ENCODE peak calls at places on chromosomes 12 and 14, in seven cellular contexts. One of them, this sample, is unnamed.

GRCh38 chr14:76186318-76187027 is 34.8 kb downstream of the GPATCH2L start:
- DNase-seq in hypothalamus: no peak
- DNase-seq in EL: no peak
- DNase-seq in aorta: no peak
- DNase-seq in RCC 7860: no peak
- DNase-seq in lower leg skin: no peak
- DNase-seq in heart left ventricle: no peak
- DNase-seq in this sample: no peak

GRCh38 chr14:70976591-70976990 is 69.3 kb downstream of the PCNX1 start:
- DNase-seq in hypothalamus: no peak
- DNase-seq in EL: no peak
- DNase-seq in aorta: no peak
- DNase-seq in RCC 7860: no peak
- DNase-seq in lower leg skin: no peak
- DNase-seq in heart left ventricle: no peak
- DNase-seq in this sample: no peak

GRCh38 chr12:2451025-2451424 is 343.7 kb upstream of the FKBP4 start:
- DNase-seq in hypothalamus: no peak
- DNase-seq in EL: peak
- DNase-seq in aorta: no peak
- DNase-seq in RCC 7860: no peak
- DNase-seq in lower leg skin: no peak
- DNase-seq in heart left ventricle: no peak
- DNase-seq in this sample: no peak

GRCh38 chr12:62166525-62166924 is 93.7 kb upstream of the USP15 start:
- DNase-seq in hypothalamus: no peak
- DNase-seq in EL: no peak
- DNase-seq in aorta: no peak
- DNase-seq in RCC 7860: no peak
- DNase-seq in lower leg skin: no peak
- DNase-seq in heart left ventricle: no peak
- DNase-seq in this sample: no peak

GRCh38 chr14:59123975-59124374 is 64.5 kb upstream of the DAAM1 start:
- DNase-seq in hypothalamus: no peak
- DNase-seq in EL: peak
- DNase-seq in aorta: no peak
- DNase-seq in RCC 7860: peak
- DNase-seq in lower leg skin: no peak
- DNase-seq in heart left ventricle: no peak
- DNase-seq in this sample: no peak

GRCh38 chr12:30846776-30847175 is 79.8 kb upstream of the TSPAN11 start:
- DNase-seq in hypothalamus: no peak
- DNase-seq in EL: no peak
- DNase-seq in aorta: no peak
- DNase-seq in RCC 7860: no peak
- DNase-seq in lower leg skin: no peak
- DNase-seq in heart left ventricle: no peak
- DNase-seq in this sample: no peak

GRCh38 chr14:55446127-55446736 is 5.8 kb upstream of the TBPL2 start:
- DNase-seq in hypothalamus: no peak
- DNase-seq in EL: peak
- DNase-seq in aorta: no peak
- DNase-seq in RCC 7860: peak
- DNase-seq in lower leg skin: no peak
- DNase-seq in heart left ventricle: peak
- DNase-seq in this sample: peak

GRCh38 chr14:100731011-100731670 is 4.4 kb downstream of the DLK1 start:
- DNase-seq in hypothalamus: no peak
- DNase-seq in EL: no peak
- DNase-seq in aorta: no peak
- DNase-seq in RCC 7860: no peak
- DNase-seq in lower leg skin: no peak
- DNase-seq in heart left ventricle: no peak
- DNase-seq in this sample: no peak

GRCh38 chr12:9103050-9103854 is 12.5 kb downstream of the A2M start:
- DNase-seq in hypothalamus: no peak
- DNase-seq in EL: no peak
- DNase-seq in aorta: no peak
- DNase-seq in RCC 7860: no peak
- DNase-seq in lower leg skin: no peak
- DNase-seq in heart left ventricle: no peak
- DNase-seq in this sample: no peak

GRCh38 chr12:20549115-20549719 is 145.9 kb upstream of the SLCO1C1 start:
- DNase-seq in hypothalamus: no peak
- DNase-seq in EL: peak
- DNase-seq in aorta: peak
- DNase-seq in RCC 7860: no peak
- DNase-seq in lower leg skin: no peak
- DNase-seq in heart left ventricle: no peak
- DNase-seq in this sample: no peak

GRCh38 chr12:65540140-65540539 is 261.7 kb downstream of the MSRB3 start:
- DNase-seq in hypothalamus: no peak
- DNase-seq in EL: no peak
- DNase-seq in aorta: no peak
- DNase-seq in RCC 7860: no peak
- DNase-seq in lower leg skin: no peak
- DNase-seq in heart left ventricle: no peak
- DNase-seq in this sample: no peak

GRCh38 chr12:13534645-13535398 is 338.3 kb downstream of the EMP1 start:
- DNase-seq in hypothalamus: peak
- DNase-seq in EL: peak
- DNase-seq in aorta: peak
- DNase-seq in RCC 7860: no peak
- DNase-seq in lower leg skin: peak
- DNase-seq in heart left ventricle: peak
- DNase-seq in this sample: peak

GRCh38 chr12:118922405-118922804 is 58.9 kb upstream of the SRRM4 start:
- DNase-seq in hypothalamus: no peak
- DNase-seq in EL: no peak
- DNase-seq in aorta: no peak
- DNase-seq in RCC 7860: no peak
- DNase-seq in lower leg skin: no peak
- DNase-seq in heart left ventricle: no peak
- DNase-seq in this sample: no peak

GRCh38 chr14:67515386-67516079 is 17.6 kb upstream of the PLEKHH1 start:
- DNase-seq in hypothalamus: no peak
- DNase-seq in EL: peak
- DNase-seq in aorta: no peak
- DNase-seq in RCC 7860: no peak
- DNase-seq in lower leg skin: no peak
- DNase-seq in heart left ventricle: no peak
- DNase-seq in this sample: no peak

GRCh38 chr12:52434096-52434733 is at the start of gene KRT75:
- DNase-seq in hypothalamus: no peak
- DNase-seq in EL: peak
- DNase-seq in aorta: no peak
- DNase-seq in RCC 7860: no peak
- DNase-seq in lower leg skin: peak
- DNase-seq in heart left ventricle: no peak
- DNase-seq in this sample: no peak

GRCh38 chr14:93799617-93800016 is 11.3 kb upstream of the PRIMA1 start:
- DNase-seq in hypothalamus: no peak
- DNase-seq in EL: no peak
- DNase-seq in aorta: peak
- DNase-seq in RCC 7860: no peak
- DNase-seq in lower leg skin: no peak
- DNase-seq in heart left ventricle: no peak
- DNase-seq in this sample: no peak